ENCODE peak calls at places on chromosomes 16 and 17, in seven cellular contexts. Z is sciatic nerve; W is HTR-8/SVneo; H is kidney tubule cell; R is CD8-positive, alpha-beta memory T cell; O is hippocampal formation; L is NCI-H69. C is an unnamed sample.

GRCh38 chr17:18321309-18321708 is 6.2 kb downstream of the SMCR8 start:
- DNase-seq in W (no peak), H (no peak), L (no peak), Z (no peak), O (no peak), R (no peak), C (no peak)

GRCh38 chr16:77723108-77723514 is 797 bp downstream of the NUDT7 start:
- DNase-seq in L (no peak), W (peak; percentile 40), O (no peak), R (peak; percentile 2), H (peak; percentile 36), Z (no peak), C (no peak)

GRCh38 chr17:79011451-79012147 is 2.0 kb upstream of the CANT1 start:
- DNase-seq in R (no peak), H (peak; percentile 62), L (no peak), O (no peak), Z (peak; percentile 19), W (no peak), C (no peak)

GRCh38 chr17:83126275-83126930 is 47.0 kb downstream of the METRNL start:
- DNase-seq in Z (peak; percentile 52), R (no peak), H (no peak), O (no peak), W (no peak), L (no peak), C (no peak)

GRCh38 chr17:4520881-4521600 is 22.4 kb downstream of the SPNS2 start:
- DNase-seq in O (no peak), R (no peak), L (no peak), W (no peak), Z (no peak), H (peak; percentile 77), C (peak; percentile 50)

GRCh38 chr17:81273698-81274470 is 21.2 kb downstream of the SLC38A10 start:
- DNase-seq in R (no peak), W (no peak), O (no peak), H (no peak), Z (no peak), L (no peak), C (no peak)

GRCh38 chr16:47660540-47660939 is 199.4 kb downstream of the PHKB start:
- DNase-seq in R (no peak), O (no peak), W (no peak), L (no peak), H (no peak), Z (no peak), C (no peak)

GRCh38 chr17:80797741-80798594 is 193.7 kb upstream of the CHMP6 start:
- DNase-seq in O (no peak), W (no peak), R (no peak), H (no peak), L (no peak), Z (no peak), C (no peak)

GRCh38 chr17:78844301-78845005 is 3.8 kb upstream of the USP36 start:
- DNase-seq in W (no peak), H (peak; percentile 50), L (no peak), R (no peak), O (peak; percentile 19), Z (no peak), C (no peak)

GRCh38 chr17:60959011-60959410 is 281.4 kb downstream of the BCAS3 start:
- DNase-seq in H (peak; percentile 50), L (no peak), O (no peak), R (no peak), Z (no peak), W (no peak), C (peak; percentile 18)

GRCh38 chr17:57553991-57554825 is 190.9 kb downstream of the CCDC182 start:
- DNase-seq in O (no peak), L (peak; percentile 41), H (peak; percentile 19), Z (no peak), R (no peak), W (no peak), C (peak; percentile 25)

GRCh38 chr17:33023790-33024189 is 32.1 kb downstream of the SPACA3 start:
- DNase-seq in Z (no peak), W (no peak), O (no peak), H (no peak), R (no peak), L (no peak), C (no peak)

GRCh38 chr16:17461951-17462729 is 8.6 kb downstream of the XYLT1 start:
- DNase-seq in H (no peak), R (no peak), W (no peak), L (no peak), O (no peak), Z (no peak), C (no peak)

C was measured in kidney glomerular epithelial cell.